ENCODE peak calls at places on chromosome 13, in four cellular contexts. Z is H9, Q is A549, T is breast epithelium. F is an unnamed sample. For H3K4me1, the result is how much of the 10 kb centered on the place peaks cover.

GRCh38 chr13:51562011-51562671 is 22.1 kb upstream of the WDFY2 start:
- DNase-seq in Q (no peak), Z (no peak), T (no peak), F (no peak)

GRCh38 chr13:35699181-35699580 is 222.7 kb upstream of the MAB21L1 start:
- DNase-seq in T (no peak), Z (no peak), Q (no peak), F (no peak)

GRCh38 chr13:63421113-63421512 is 2005.5 kb upstream of the PCDH20 start:
- DNase-seq in Z (no peak), T (no peak), Q (no peak), F (no peak)

GRCh38 chr13:46582190-46582589 is 29.2 kb downstream of the LRCH1 start:
- DNase-seq in Z (no peak), Q (no peak), T (no peak), F (no peak)

GRCh38 chr13:110869805-110870706 is 44.8 kb downstream of the ANKRD10 start:
- DNase-seq in Q (peak), T (peak), Z (peak), F (peak)

GRCh38 chr13:99124695-99125334 is 75.8 kb upstream of the UBAC2 start:
- DNase-seq in T (no peak), Q (peak), Z (no peak), F (no peak)

GRCh38 chr13:44155422-44156293 is 218.0 kb upstream of the SERP2 start:
- DNase-seq in Z (peak), T (peak), Q (no peak), F (no peak)

GRCh38 chr13:31773538-31773937 is 34.2 kb downstream of the RXFP2 start:
- DNase-seq in T (no peak), Q (no peak), Z (no peak), F (no peak)

GRCh38 chr13:98176777-98177608 is at the start of gene RNF113B:
- DNase-seq in T (no peak), Q (no peak), Z (no peak), F (no peak)

GRCh38 chr13:86757236-86757978 is 913.8 kb upstream of the SLITRK5 start:
- DNase-seq in Q (no peak), Z (peak), T (no peak), F (no peak)

GRCh38 chr13:45546410-45546765 is 69.2 kb downstream of the ERICH6B start:
- DNase-seq in Q (no peak), Z (no peak), T (no peak), F (no peak)

GRCh38 chr13:98798849-98799645 is 46.6 kb upstream of the SLC15A1 start:
- DNase-seq in Z (no peak), Q (no peak), T (no peak), F (no peak)

GRCh38 chr13:20470136-20470535 is 55.5 kb downstream of the CRYL1 start:
- DNase-seq in Z (no peak), Q (no peak), T (no peak), F (no peak)

GRCh38 chr13:30713133-30713532 is 22.2 kb upstream of the ALOX5AP start:
- DNase-seq in Q (no peak), Z (no peak), T (no peak), F (no peak)

GRCh38 chr13:27810009-27810408 is 17.7 kb downstream of the GSX1 start:
- DNase-seq in T (no peak), Z (no peak), Q (no peak), F (no peak)

GRCh38 chr13:38969187-38969586 is 21.4 kb downstream of the STOML3 start:
- DNase-seq in Q (no peak), Z (no peak), T (no peak), F (no peak)

GRCh38 chr13:38967446-38967845 is 23.2 kb downstream of the STOML3 start:
- DNase-seq in Q (no peak), T (no peak), Z (no peak), F (no peak)

GRCh38 chr13:38965281-38965680 is 25.4 kb downstream of the STOML3 start:
- DNase-seq in T (no peak), Q (no peak), Z (no peak), F (no peak)

GRCh38 chr13:38970380-38971051 is 20.1 kb downstream of the STOML3 start:
- DNase-seq in Q (no peak), T (no peak), Z (no peak), F (peak)
- TF ChIP-seq CTCF in Q (no peak), T (no peak), Z (peak), F (peak)

DNA sequence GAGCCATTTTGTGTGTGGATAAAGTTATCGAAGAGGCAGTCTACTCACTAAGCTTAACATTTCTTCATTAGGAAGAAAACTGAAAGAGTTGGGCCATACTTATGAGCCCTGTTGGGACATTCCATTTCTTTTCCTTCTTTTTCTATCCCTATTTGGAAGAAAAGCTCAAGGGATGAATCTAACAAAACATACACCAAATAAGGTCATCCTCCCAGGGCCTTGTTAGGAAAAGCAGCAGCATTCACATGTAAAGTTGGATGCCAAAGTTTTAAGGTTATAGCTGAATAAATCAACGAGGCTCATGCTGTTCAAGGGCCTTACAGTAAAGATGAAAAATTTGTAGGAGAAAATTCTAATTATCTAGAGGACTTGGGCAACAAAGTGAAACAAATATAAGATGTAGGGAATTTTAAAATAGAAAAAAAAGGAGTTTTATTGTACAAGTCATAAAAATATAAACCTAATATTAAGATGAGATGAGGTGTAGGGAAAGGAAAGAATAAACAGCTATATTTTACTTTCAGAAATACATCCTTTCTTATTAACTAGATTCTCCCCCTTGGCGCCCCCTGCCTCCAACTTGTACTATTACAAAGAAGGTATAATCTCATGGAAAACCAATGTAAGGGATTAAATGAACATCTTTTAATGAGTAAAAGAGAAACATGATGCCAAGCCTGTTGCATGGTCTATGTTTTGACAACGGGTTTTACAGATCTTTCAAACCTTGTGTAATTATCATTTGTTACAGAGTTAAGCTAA is 160.4 kb downstream of the PCDH20 start:
- DNase-seq in Z (no peak), T (no peak), Q (no peak), F (peak)
- H3K4me1 ChIP-seq in Z (under half), T (under half), Q (under half), F (under half)

DNA sequence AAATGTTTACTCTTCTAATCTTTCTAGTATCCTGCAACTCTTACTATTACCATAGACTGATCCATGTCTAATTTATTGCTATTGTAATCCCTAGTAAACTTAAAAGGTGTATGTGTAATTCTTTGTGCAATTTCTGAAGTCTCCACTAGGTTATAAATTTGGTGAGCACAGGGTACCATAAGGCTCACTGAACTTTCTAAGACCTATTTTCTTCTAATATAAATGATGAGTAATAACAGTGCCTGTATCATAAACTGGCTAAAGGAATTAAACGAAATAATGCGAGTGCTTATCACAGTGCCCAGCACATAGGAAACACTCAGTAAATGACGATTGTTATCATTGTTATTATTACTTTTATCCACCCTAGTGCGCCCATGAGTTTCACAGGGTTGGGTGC is 119.1 kb downstream of the KLF12 start:
- DNase-seq in Q (peak), T (no peak), Z (no peak), F (no peak)
- TF ChIP-seq CTCF in Q (peak), T (no peak), Z (peak), F (peak)

DNA sequence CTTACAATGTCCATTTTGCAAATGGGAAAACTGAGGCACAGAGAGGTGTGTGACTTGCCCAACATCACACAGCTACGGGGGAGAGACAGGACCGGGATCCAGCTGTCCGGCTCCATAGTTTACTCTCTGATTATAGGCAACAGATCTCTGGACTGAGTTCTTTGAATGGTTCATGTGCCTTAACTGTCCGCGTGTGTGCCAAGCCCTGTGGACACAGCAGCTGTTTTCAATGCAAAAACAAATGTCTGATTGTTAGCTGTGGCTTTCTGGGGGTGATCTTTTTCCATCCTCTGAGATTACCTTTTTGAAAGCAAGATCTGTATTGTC is 94.1 kb downstream of the KL start:
- DNase-seq in Q (no peak), Z (no peak), T (no peak), F (no peak)
- H3K4me1 ChIP-seq in Q (under half), Z (under half), T (under half), F (under half)

DNA sequence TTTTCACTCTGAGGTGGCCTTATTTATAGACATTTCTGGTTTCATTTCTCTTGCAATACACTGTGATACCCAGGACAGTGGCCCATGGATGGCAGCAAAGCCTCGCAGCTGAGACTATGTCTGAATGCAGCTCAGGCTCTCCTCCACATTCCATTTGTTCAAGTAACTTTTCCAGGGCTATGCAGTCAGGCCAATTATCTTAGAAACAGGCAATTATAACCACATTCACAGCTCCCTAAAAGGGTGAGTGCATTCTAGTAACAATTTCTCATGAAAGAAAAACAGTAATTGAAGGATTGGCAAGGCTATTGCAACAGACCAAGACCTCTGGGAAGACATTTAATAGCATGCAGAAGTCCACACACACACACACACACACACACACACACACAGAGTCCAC is 264.0 kb downstream of the TBC1D4 start:
- DNase-seq in T (no peak), Q (no peak), Z (no peak), F (peak)
- TF ChIP-seq CTCF in T (no peak), Q (no peak), Z (no peak), F (no peak)

GRCh38 chr13:105153626-105154025 is 1381.8 kb downstream of the EFNB2 start:
- DNase-seq in Q (no peak), T (no peak), Z (no peak), F (no peak)
- H3K4me1 ChIP-seq in Q (under half), T (under half), Z (under half), F (under half)

DNA sequence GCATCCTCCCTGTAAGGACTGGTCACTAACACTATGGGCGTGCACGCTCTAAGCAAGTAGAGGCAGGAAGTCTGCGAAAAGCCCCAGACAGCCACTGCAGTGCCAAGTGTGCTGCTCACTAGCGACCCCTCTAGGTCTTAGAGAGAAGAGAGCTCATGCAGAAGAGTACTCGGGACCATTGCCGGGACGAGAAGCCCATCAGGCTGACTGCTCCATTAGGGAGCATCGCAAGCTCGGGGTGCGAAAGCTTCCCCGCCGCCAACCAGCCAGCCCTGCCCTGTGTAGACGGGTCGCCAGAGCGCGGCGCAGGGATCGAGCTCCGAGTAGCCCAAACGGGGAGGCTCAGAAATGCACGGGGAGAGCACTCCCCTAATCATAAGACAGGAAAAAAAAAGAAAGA is 16.6 kb downstream of the POU4F1 start:
- DNase-seq in Z (peak), Q (no peak), T (no peak), F (no peak)
- TF ChIP-seq CTCF in Z (peak), Q (no peak), T (no peak), F (peak)

F was measured in Caco-2.